ENCODE peak calls at places on chromosomes 3 and 15, in eight cellular contexts. B is PC-9; M is AG04449; J is activated B cell treated with CpG ODN at 0.5 μM for 24 hours; W is CD4-positive, alpha-beta T cell; C is GM13976; Z is IMR-90; E is RWPE1. I is an unnamed sample.

GRCh38 chr3:13705702-13706280 is 156.9 kb downstream of the FBLN2 start:
- DNase-seq in C (no peak), M (no peak), Z (no peak), E (no peak), W (no peak), B (no peak), J (peak), I (no peak)

GRCh38 chr15:85411992-85412538 is 31.7 kb downstream of the AKAP13 start:
- DNase-seq in Z (peak), W (no peak), M (no peak), B (no peak), C (no peak), J (no peak), E (no peak), I (no peak)

GRCh38 chr3:13673207-13673606 is 124.3 kb downstream of the FBLN2 start:
- DNase-seq in Z (no peak), J (no peak), W (no peak), E (no peak), M (no peak), C (no peak), B (no peak), I (no peak)

GRCh38 chr15:66638377-66638776 is 63.7 kb upstream of the SMAD6 start:
- DNase-seq in Z (no peak), B (no peak), M (no peak), W (no peak), C (no peak), J (no peak), E (no peak), I (no peak)

GRCh38 chr15:64687167-64688085 is 88.0 kb downstream of the RBPMS2 start:
- DNase-seq in Z (no peak), J (no peak), C (no peak), M (no peak), W (no peak), E (no peak), B (no peak), I (no peak)

GRCh38 chr15:41585140-41586047 is 26.4 kb downstream of the TYRO3 start:
- DNase-seq in C (peak), J (peak), W (no peak), B (peak), M (no peak), Z (peak), E (peak), I (peak)

GRCh38 chr3:377158-377561 is 180.6 kb downstream of the CHL1 start:
- DNase-seq in C (peak), Z (peak), M (no peak), W (no peak), E (no peak), B (no peak), J (no peak), I (no peak)

GRCh38 chr3:1766384-1766783 is 332.3 kb upstream of the CNTN4 start:
- DNase-seq in W (no peak), C (no peak), B (no peak), M (no peak), J (no peak), Z (no peak), E (no peak), I (no peak)

GRCh38 chr3:190446492-190447301 is 3.0 kb downstream of the TMEM207 start:
- DNase-seq in M (no peak), B (no peak), Z (no peak), C (no peak), E (no peak), J (no peak), W (no peak), I (no peak)

GRCh38 chr3:134559591-134559990 is 73.7 kb downstream of the CEP63 start:
- DNase-seq in E (no peak), C (no peak), J (no peak), W (no peak), Z (no peak), M (no peak), B (no peak), I (no peak)

GRCh38 chr15:98547741-98548166 is 100.6 kb upstream of the IGF1R start:
- DNase-seq in Z (no peak), W (no peak), M (no peak), E (no peak), C (no peak), B (no peak), J (no peak), I (peak)

GRCh38 chr3:122679467-122680291 is 960 bp upstream of the PARP14 start:
- DNase-seq in J (no peak), C (peak), W (no peak), B (peak), Z (peak), E (peak), M (no peak), I (peak)

GRCh38 chr3:177421176-177421782 is 224.0 kb upstream of the TBL1XR1 start:
- DNase-seq in B (no peak), Z (no peak), W (no peak), M (no peak), J (no peak), E (no peak), C (no peak), I (no peak)

GRCh38 chr3:70021267-70021666 is 21.7 kb downstream of the SAMMSON start:
- DNase-seq in M (no peak), B (no peak), C (no peak), E (no peak), Z (no peak), J (no peak), W (no peak), I (no peak)

GRCh38 chr15:74038707-74039655 is 43.4 kb downstream of the GOLGA6A start:
- DNase-seq in W (no peak), M (no peak), C (no peak), Z (peak), E (no peak), J (no peak), B (no peak), I (no peak)

GRCh38 chr3:196966526-196967401 is 1.9 kb downstream of the PIGZ start:
- DNase-seq in W (no peak), C (no peak), J (no peak), B (no peak), E (no peak), Z (no peak), M (no peak), I (no peak)

GRCh38 chr3:69422751-69423150 is 36.9 kb upstream of the FRMD4B start:
- DNase-seq in J (no peak), Z (peak), C (no peak), E (peak), B (no peak), M (no peak), W (no peak), I (no peak)

GRCh38 chr3:185561374-185561943 is 9.1 kb upstream of the LIPH start:
- DNase-seq in J (no peak), C (no peak), M (no peak), W (no peak), E (no peak), Z (no peak), B (peak), I (no peak)

GRCh38 chr3:150599611-150600297 is 3.4 kb upstream of the SELENOT start:
- DNase-seq in C (peak), Z (peak), J (no peak), E (peak), W (no peak), B (peak), M (no peak), I (no peak)

GRCh38 chr15:96416218-96416933 is 85.9 kb downstream of the NR2F2 start:
- DNase-seq in J (no peak), Z (no peak), M (no peak), W (no peak), E (no peak), B (no peak), C (no peak), I (no peak)

GRCh38 chr15:45871121-45871855 is 236.5 kb downstream of the SQOR start:
- DNase-seq in B (peak), C (no peak), W (no peak), J (no peak), Z (no peak), E (no peak), M (no peak), I (no peak)

GRCh38 chr3:56753206-56753605 is 48.5 kb downstream of the ARHGEF3 start:
- DNase-seq in M (no peak), W (peak), C (peak), B (no peak), E (no peak), Z (peak), J (no peak), I (no peak)

GRCh38 chr3:5016218-5017161 is 37.3 kb downstream of the BHLHE40 start:
- DNase-seq in C (peak), W (peak), B (peak), Z (peak), E (no peak), J (no peak), M (no peak), I (no peak)

GRCh38 chr3:155441506-155441905 is 148.0 kb upstream of the STRIT1 start:
- DNase-seq in J (no peak), E (no peak), C (no peak), W (no peak), B (no peak), Z (no peak), M (no peak), I (no peak)

GRCh38 chr3:188104050-188104449 is 49.9 kb upstream of the LPP start:
- DNase-seq in W (no peak), J (no peak), M (no peak), E (no peak), B (no peak), C (no peak), Z (peak), I (no peak)

GRCh38 chr3:175073209-175073905 is 214.2 kb downstream of the NAALADL2 start:
- DNase-seq in W (no peak), E (no peak), M (no peak), J (no peak), Z (no peak), B (no peak), C (no peak), I (no peak)

GRCh38 chr15:29887719-29888118 is 65.5 kb upstream of the TJP1 start:
- DNase-seq in J (no peak), E (no peak), M (no peak), C (no peak), B (no peak), Z (peak), W (no peak), I (no peak)

GRCh38 chr3:4899654-4900236 is 79.5 kb upstream of the BHLHE40 start:
- DNase-seq in J (no peak), W (no peak), M (no peak), Z (no peak), B (no peak), C (no peak), E (no peak), I (no peak)

GRCh38 chr15:87142096-87142495 is 1062.4 kb downstream of the AGBL1 start:
- DNase-seq in J (no peak), B (no peak), Z (no peak), W (no peak), C (no peak), E (no peak), M (no peak), I (no peak)

GRCh38 chr15:64536244-64536836 is 76.0 kb downstream of the ZNF609 start:
- DNase-seq in W (no peak), M (peak), E (peak), B (peak), C (no peak), J (no peak), Z (peak), I (no peak)

GRCh38 chr15:76647612-76648011 is 257.5 kb downstream of the SCAPER start:
- DNase-seq in Z (no peak), E (no peak), J (no peak), M (no peak), B (no peak), W (no peak), C (no peak), I (no peak)

DNA sequence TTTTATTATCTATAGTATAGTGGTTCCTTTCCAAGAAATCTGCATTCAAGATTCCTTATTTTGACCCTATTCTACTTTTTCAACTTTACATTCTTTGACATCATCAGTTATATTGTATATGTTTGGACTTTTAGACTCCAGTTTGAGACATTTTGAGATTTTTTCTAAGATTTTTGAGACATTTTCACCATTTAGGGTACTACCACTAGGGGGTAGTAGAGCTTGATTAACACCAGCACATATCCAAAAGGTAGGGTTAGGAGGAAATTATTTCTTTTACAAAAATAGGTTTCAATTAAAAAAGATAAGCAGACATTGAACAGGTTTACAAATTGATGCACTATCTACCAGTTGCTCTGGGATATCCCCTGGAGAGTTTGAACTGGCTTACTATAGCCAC is 262.5 kb downstream of the SCAPER start:
- DNase-seq in J (no peak), Z (no peak), M (no peak), B (no peak), E (no peak), W (no peak), C (no peak), I (no peak)
- TF ChIP-seq CTCF in J (no peak), Z (peak), M (no peak), B (peak), E (peak), W (peak), C (peak), I (no peak)

GRCh38 chr15:38263996-38264395 is 11.4 kb downstream of the SPRED1 start:
- DNase-seq in B (no peak), Z (peak), J (no peak), M (peak), C (no peak), E (no peak), W (no peak), I (no peak)

GRCh38 chr15:38259134-38259533 is 6.5 kb downstream of the SPRED1 start:
- DNase-seq in J (no peak), M (no peak), E (no peak), C (no peak), Z (no peak), W (no peak), B (no peak), I (no peak)

GRCh38 chr15:38255690-38256089 is 3.1 kb downstream of the SPRED1 start:
- DNase-seq in E (no peak), B (no peak), J (no peak), M (no peak), C (no peak), W (no peak), Z (no peak), I (no peak)

GRCh38 chr15:38257676-38258075 is 5.0 kb downstream of the SPRED1 start:
- DNase-seq in B (no peak), C (no peak), Z (no peak), W (no peak), J (no peak), M (no peak), E (no peak), I (no peak)

DNA sequence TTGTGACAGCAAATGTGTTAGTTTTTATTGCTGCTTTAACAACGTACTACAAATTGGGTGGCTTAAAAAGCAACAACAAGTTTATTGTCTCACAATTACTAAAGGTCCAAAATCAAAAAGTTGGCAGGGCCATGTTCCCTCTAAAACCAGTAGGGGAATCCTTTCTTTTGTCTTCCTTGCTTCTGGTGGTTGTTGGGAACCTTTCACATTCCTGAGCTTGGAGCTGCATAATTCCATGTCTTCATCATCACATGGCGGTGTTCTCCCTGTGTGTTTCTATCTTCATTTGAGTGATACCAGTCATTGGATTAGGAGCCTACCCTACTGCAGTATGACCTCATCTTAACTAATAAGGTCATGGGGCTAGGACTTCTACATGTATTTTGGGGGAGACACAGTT is 7.4 kb downstream of the SPRED1 start:
- DNase-seq in E (no peak), M (no peak), C (no peak), Z (peak), J (no peak), B (no peak), W (no peak), I (no peak)
- TF ChIP-seq CTCF in E (no peak), M (peak), C (no peak), Z (peak), J (no peak), B (no peak), W (no peak), I (no peak)

GRCh38 chr3:116586285-116586944 is 123.2 kb upstream of the TUSC7 start:
- DNase-seq in M (no peak), C (no peak), J (no peak), Z (no peak), E (no peak), W (no peak), B (no peak), I (no peak)
- TF ChIP-seq CTCF in M (no peak), C (no peak), J (no peak), Z (no peak), E (no peak), W (no peak), B (no peak), I (no peak)

GRCh38 chr3:67941433-67942030 is 287.1 kb upstream of the SUCLG2 start:
- DNase-seq in Z (no peak), B (no peak), J (no peak), C (no peak), W (no peak), E (no peak), M (no peak), I (no peak)

GRCh38 chr3:67943546-67943945 is 289.1 kb upstream of the SUCLG2 start:
- DNase-seq in B (no peak), E (no peak), Z (no peak), W (no peak), C (no peak), M (no peak), J (no peak), I (no peak)

GRCh38 chr3:67937498-67938118 is 283.2 kb upstream of the SUCLG2 start:
- DNase-seq in W (no peak), E (no peak), C (no peak), B (no peak), Z (no peak), M (no peak), J (no peak), I (no peak)

GRCh38 chr3:67940200-67940952 is 286.0 kb upstream of the SUCLG2 start:
- DNase-seq in B (no peak), E (no peak), C (no peak), J (no peak), M (no peak), Z (no peak), W (no peak), I (no peak)
- TF ChIP-seq CTCF in B (peak), E (no peak), C (no peak), J (no peak), M (no peak), Z (no peak), W (no peak), I (no peak)